ENCODE peak calls at places on chromosomes 1 and 21, in eight cellular contexts. P is SK-N-SH, H is tibial nerve, J is breast epithelium, D is fibroblast of pulmonary artery, F is Caco-2, K is fibroblast of lung, V is neuronal stem cell. B is an unnamed sample.

GRCh38 chr1:219416598-219417238 is 196.2 kb downstream of the ZC3H11B start:
- DNase-seq in P (peak), J (peak), V (peak), H (peak), F (peak), D (peak), K (peak), B (no peak)

GRCh38 chr1:118186026-118186425 is 998 bp upstream of the SPAG17 start:
- DNase-seq in K (no peak), V (no peak), P (no peak), F (no peak), D (no peak), J (no peak), H (no peak), B (no peak)

GRCh38 chr1:36966242-36966641 is 68.1 kb downstream of the GRIK3 start:
- DNase-seq in J (no peak), F (peak), D (peak), V (peak), H (no peak), K (peak), P (no peak), B (no peak)

GRCh38 chr21:37563641-37564340 is 197.2 kb downstream of the DYRK1A start:
- DNase-seq in D (peak), P (peak), K (peak), F (peak), V (peak), J (peak), H (peak), B (peak)

GRCh38 chr21:40842197-40842552 is 4.8 kb downstream of the DSCAM start:
- DNase-seq in J (no peak), P (no peak), F (no peak), K (no peak), H (no peak), V (no peak), D (no peak), B (no peak)

GRCh38 chr1:160472112-160472511 is 50.9 kb downstream of the SLAMF6 start:
- DNase-seq in D (no peak), F (no peak), K (no peak), P (no peak), V (no peak), H (no peak), J (no peak), B (no peak)

GRCh38 chr1:247487057-247487456 is 29.2 kb upstream of the OR2B11 start:
- DNase-seq in D (peak), F (peak), H (no peak), V (peak), P (peak), K (peak), J (no peak), B (peak)

GRCh38 chr1:233549917-233550316 is 64.0 kb upstream of the KCNK1 start:
- DNase-seq in P (no peak), H (no peak), F (no peak), J (no peak), K (no peak), V (no peak), D (no peak), B (no peak)

GRCh38 chr21:29172282-29172681 is 41.8 kb downstream of the MAP3K7CL start:
- DNase-seq in P (no peak), K (no peak), J (no peak), F (no peak), D (no peak), H (no peak), V (no peak), B (no peak)

GRCh38 chr1:160952129-160952510 is 2.5 kb downstream of the ITLN2 start:
- DNase-seq in K (no peak), H (no peak), P (no peak), D (no peak), F (no peak), V (no peak), J (no peak), B (no peak)

GRCh38 chr1:27111771-27112573 is 43.0 kb downstream of the SLC9A1 start:
- DNase-seq in P (peak), H (peak), F (peak), K (peak), J (peak), V (no peak), D (peak), B (peak)

GRCh38 chr1:69082312-69082711 is 485.4 kb upstream of the LRRC7 start:
- DNase-seq in D (no peak), P (no peak), K (no peak), F (no peak), H (no peak), V (no peak), J (no peak), B (no peak)

GRCh38 chr1:221439008-221439733 is 302.7 kb downstream of the DUSP10 start:
- DNase-seq in H (no peak), F (no peak), K (peak), P (no peak), D (peak), V (no peak), J (no peak), B (peak)

GRCh38 chr21:46060596-46061061 is 37.3 kb upstream of the COL6A2 start:
- DNase-seq in K (peak), H (peak), V (no peak), D (peak), J (no peak), P (no peak), F (no peak), B (peak)

GRCh38 chr1:54228638-54229079 is 28.7 kb downstream of the MRPL37 start:
- DNase-seq in H (no peak), V (no peak), P (no peak), F (no peak), D (no peak), K (no peak), J (no peak), B (no peak)

GRCh38 chr21:37461494-37461893 is 94.9 kb downstream of the DYRK1A start:
- DNase-seq in K (peak), P (no peak), H (no peak), J (no peak), F (no peak), D (no peak), V (no peak), B (no peak)

GRCh38 chr21:44943686-44944550 is 4.1 kb downstream of the SLX9 start:
- DNase-seq in V (no peak), D (no peak), J (peak), H (no peak), P (no peak), K (no peak), F (no peak), B (no peak)

GRCh38 chr1:7827134-7827955 is 25.5 kb downstream of the UTS2 start:
- DNase-seq in P (no peak), J (no peak), K (peak), H (no peak), F (no peak), D (peak), V (no peak), B (no peak)

GRCh38 chr21:29005696-29006095 is 13.0 kb upstream of the LTN1 start:
- DNase-seq in P (no peak), D (no peak), K (no peak), H (no peak), F (no peak), V (no peak), J (no peak), B (no peak)

GRCh38 chr21:44463716-44464115 is 8.4 kb downstream of the LRRC3 start:
- DNase-seq in J (no peak), P (peak), K (no peak), H (no peak), V (no peak), F (no peak), D (peak), B (no peak)

GRCh38 chr1:8027748-8028631 is 1.9 kb upstream of the ERRFI1 start:
- DNase-seq in P (no peak), D (peak), F (peak), V (no peak), J (no peak), K (peak), H (no peak), B (no peak)

GRCh38 chr1:213123532-213123931 is 72.5 kb downstream of the RPS6KC1 start:
- DNase-seq in P (no peak), J (no peak), H (no peak), F (peak), K (peak), V (no peak), D (peak), B (peak)

GRCh38 chr1:33072707-33073106 is 8.2 kb upstream of the AZIN2 start:
- DNase-seq in V (no peak), D (no peak), H (no peak), P (no peak), J (no peak), F (no peak), K (peak), B (no peak)

GRCh38 chr1:47703981-47704596 is 266.2 kb downstream of the FOXD2 start:
- DNase-seq in P (no peak), K (peak), H (no peak), J (no peak), F (no peak), V (no peak), D (peak), B (no peak)

GRCh38 chr1:52727956-52728656 is 1.9 kb downstream of the ZYG11B start:
- DNase-seq in H (no peak), K (no peak), F (no peak), V (no peak), D (no peak), J (no peak), P (no peak), B (no peak)

GRCh38 chr1:46300673-46301405 is 2.6 kb downstream of the LRRC41 start:
- DNase-seq in V (no peak), J (no peak), F (no peak), D (peak), P (no peak), K (peak), H (no peak), B (no peak)

GRCh38 chr1:12617901-12618660 is at the start of gene DHRS3:
- DNase-seq in P (peak), D (peak), F (peak), J (peak), V (peak), K (peak), H (peak), B (peak)

GRCh38 chr1:8061210-8061609 is 35.1 kb upstream of the ERRFI1 start:
- DNase-seq in P (no peak), K (peak), D (peak), H (no peak), V (no peak), J (no peak), F (peak), B (peak)

GRCh38 chr1:187244623-187245022 is 415.9 kb downstream of the PLA2G4A start:
- DNase-seq in H (no peak), J (peak), P (no peak), F (no peak), V (no peak), D (peak), K (no peak), B (no peak)

GRCh38 chr1:24373044-24373443 is 40.5 kb downstream of the STPG1 start:
- DNase-seq in D (no peak), F (no peak), H (no peak), V (no peak), J (no peak), P (no peak), K (no peak), B (no peak)

GRCh38 chr1:77100870-77101269 is 118.4 kb downstream of the PIGK start:
- DNase-seq in V (no peak), J (no peak), P (no peak), H (no peak), F (no peak), D (peak), K (no peak), B (no peak)

GRCh38 chr1:32205401-32206370 is at the start of gene IQCC:
- DNase-seq in K (peak), V (peak), H (peak), D (peak), F (peak), P (peak), J (peak), B (peak)

GRCh38 chr1:188433428-188433827 is 1604.7 kb downstream of the PLA2G4A start:
- DNase-seq in J (no peak), P (no peak), V (no peak), H (no peak), K (peak), D (peak), F (no peak), B (peak)

GRCh38 chr1:61079898-61080336 is 2.4 kb upstream of the NFIA start:
- DNase-seq in J (peak), H (peak), K (peak), V (no peak), D (peak), P (peak), F (peak), B (no peak)

GRCh38 chr1:61081135-61081636 is 1.2 kb upstream of the NFIA start:
- DNase-seq in K (no peak), F (no peak), H (no peak), J (no peak), V (no peak), P (no peak), D (no peak), B (no peak)

GRCh38 chr1:61079276-61079897 is 3.0 kb upstream of the NFIA start:
- DNase-seq in V (no peak), K (no peak), P (no peak), F (no peak), H (no peak), D (no peak), J (no peak), B (no peak)

GRCh38 chr1:61081637-61082335 is 575 bp upstream of the NFIA start:
- DNase-seq in D (peak), F (no peak), H (no peak), V (no peak), P (peak), J (peak), K (peak), B (no peak)

GRCh38 chr1:61080408-61081134 is 1.8 kb upstream of the NFIA start:
- DNase-seq in J (no peak), H (no peak), D (no peak), V (no peak), P (no peak), K (no peak), F (no peak), B (no peak)
- H3K4me3 ChIP-seq in J (peak), H (peak), D (peak), V (no peak), P (peak), K (no peak), F (no peak), B (no peak)

GRCh38 chr1:107132780-107133179 is 8.1 kb upstream of the NTNG1 start:
- DNase-seq in V (no peak), H (no peak), P (no peak), K (no peak), J (no peak), F (no peak), D (no peak), B (no peak)

GRCh38 chr1:107138166-107138565 is 2.7 kb upstream of the NTNG1 start:
- DNase-seq in F (no peak), K (no peak), H (no peak), P (no peak), D (no peak), J (no peak), V (no peak), B (peak)

GRCh38 chr1:107135466-107135865 is 5.4 kb upstream of the NTNG1 start:
- DNase-seq in F (no peak), V (peak), P (no peak), D (peak), J (no peak), H (no peak), K (peak), B (no peak)

DNA sequence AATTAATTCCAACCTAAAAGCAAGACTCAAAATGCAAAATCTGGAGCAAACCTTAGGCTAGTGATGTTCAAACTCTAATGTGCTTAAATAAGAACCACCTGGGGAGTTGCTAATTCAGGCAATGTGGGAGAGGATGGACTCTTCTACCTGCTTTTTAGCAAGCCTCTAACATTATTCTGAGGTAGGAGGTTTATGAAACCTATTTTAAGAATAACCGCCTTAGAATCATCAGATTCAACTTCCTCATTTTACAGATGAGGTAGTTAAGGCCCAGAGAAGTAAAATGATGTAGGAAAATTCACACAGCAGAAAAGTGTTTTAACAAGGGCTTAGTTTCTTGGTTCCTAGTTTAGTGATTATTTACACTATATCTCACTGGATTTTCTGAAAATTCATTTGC is 8.6 kb upstream of the NTNG1 start:
- DNase-seq in J (no peak), F (no peak), D (no peak), H (no peak), P (no peak), V (no peak), K (no peak), B (no peak)
- H3K4me3 ChIP-seq in J (no peak), F (no peak), D (no peak), H (no peak), P (no peak), V (no peak), K (no peak), B (no peak)

GRCh38 chr1:155008015-155008941 is 5.7 kb downstream of the ZBTB7B start:
- DNase-seq in D (no peak), K (no peak), V (no peak), J (no peak), F (no peak), H (no peak), P (no peak), B (no peak)

GRCh38 chr1:155006601-155007101 is 4.0 kb downstream of the ZBTB7B start:
- DNase-seq in J (no peak), F (no peak), H (no peak), P (no peak), D (peak), K (peak), V (no peak), B (no peak)

GRCh38 chr1:155009221-155009711 is 6.7 kb downstream of the ZBTB7B start:
- DNase-seq in J (no peak), K (no peak), V (no peak), H (no peak), F (no peak), P (no peak), D (no peak), B (no peak)

GRCh38 chr1:155005076-155005971 is 2.7 kb downstream of the ZBTB7B start:
- DNase-seq in K (peak), P (no peak), F (no peak), V (no peak), J (peak), D (no peak), H (no peak), B (no peak)

DNA sequence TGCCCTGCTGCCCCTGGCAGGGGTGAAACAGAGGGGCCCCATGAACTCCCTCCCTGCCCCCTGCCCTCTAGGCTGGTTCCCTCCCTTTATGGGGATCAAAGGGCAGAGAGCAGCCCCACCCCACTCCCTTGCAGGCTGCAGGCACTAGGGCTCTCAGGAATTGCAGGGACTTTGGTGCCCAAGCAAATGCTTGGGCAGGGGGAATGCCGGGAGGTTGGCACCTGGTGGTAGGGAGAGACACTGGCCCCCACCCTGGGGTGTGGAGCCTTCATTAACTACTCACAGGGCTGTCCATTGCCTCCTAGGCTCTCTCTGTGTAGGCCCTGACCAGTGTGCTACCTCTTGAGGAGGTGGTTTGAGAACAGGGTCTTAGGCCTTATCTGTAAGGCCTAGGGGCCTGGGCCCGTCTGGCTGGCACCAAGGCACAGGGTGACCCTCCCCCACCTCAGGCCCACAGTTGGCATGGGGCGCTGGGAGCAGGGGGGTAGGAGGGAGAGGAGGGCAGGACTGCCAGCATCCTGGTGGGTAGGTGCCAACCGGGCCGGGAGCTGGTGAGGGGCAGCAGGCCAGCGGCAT is 4.7 kb downstream of the ZBTB7B start:
- DNase-seq in H (no peak), D (no peak), V (no peak), J (peak), K (no peak), P (no peak), F (no peak), B (no peak)
- H3K4me3 ChIP-seq in H (peak), D (no peak), V (no peak), J (peak), K (no peak), P (no peak), F (no peak), B (no peak)

GRCh38 chr1:229141701-229142377 is 129.1 kb upstream of the RAB4A start:
- DNase-seq in J (no peak), F (no peak), D (no peak), V (no peak), H (no peak), P (no peak), K (no peak), B (no peak)
- H3K4me3 ChIP-seq in J (no peak), F (no peak), D (no peak), V (no peak), H (no peak), P (no peak), K (no peak), B (no peak)

GRCh38 chr21:34797926-34798595 is 129.3 kb downstream of the CLIC6 start:
- DNase-seq in K (no peak), P (no peak), H (no peak), F (no peak), D (no peak), V (no peak), J (no peak), B (no peak)
- H3K4me3 ChIP-seq in K (no peak), P (no peak), H (no peak), F (no peak), D (no peak), V (no peak), J (no peak), B (no peak)

B was measured in kidney epithelial cell.